ENCODE peak calls at places on chromosomes 12 and 14, in five cellular contexts. H is cardiac fibroblast; G is WTC11; P is activated CD4-positive, alpha-beta T cell treated with anti-CD3 and anti-CD28 coated beads, Interleukin-2, amount 50 U/mL, for 48 hours; U is chondrocyte. W is an unnamed sample.

GRCh38 chr12:87871061-87871460 is 158.1 kb downstream of the C12orf50 start:
- DNase-seq in P (no peak), H (no peak), U (no peak), G (no peak), W (no peak)

GRCh38 chr12:12604790-12605189 is 6.9 kb upstream of the CREBL2 start:
- DNase-seq in G (no peak), U (no peak), P (no peak), H (no peak), W (no peak)

GRCh38 chr14:72699433-72699832 is 194.5 kb downstream of the DPF3 start:
- DNase-seq in P (no peak), G (no peak), H (peak), U (no peak), W (no peak)

GRCh38 chr14:100767003-100767787 is 40.5 kb downstream of the DLK1 start:
- DNase-seq in H (no peak), U (peak), P (no peak), G (no peak), W (no peak)

GRCh38 chr14:23539209-23539866 is 12.2 kb downstream of the ZFHX2 start:
- DNase-seq in H (peak), U (no peak), P (peak), G (peak), W (peak)

GRCh38 chr12:130683811-130684210 is 32.3 kb downstream of the RIMBP2 start:
- DNase-seq in H (no peak), P (no peak), U (no peak), G (no peak), W (no peak)

GRCh38 chr12:114668151-114668891 is 15.7 kb downstream of the TBX3 start:
- DNase-seq in H (peak), G (peak), U (no peak), P (peak), W (peak)

GRCh38 chr12:98653866-98654493 is 8.9 kb downstream of the APAF1 start:
- DNase-seq in P (no peak), H (peak), U (no peak), G (no peak), W (no peak)

GRCh38 chr12:13853471-13853870 is 127.9 kb downstream of the GRIN2B start:
- DNase-seq in H (no peak), G (no peak), U (no peak), P (no peak), W (no peak)

GRCh38 chr14:35687335-35687939 is 121.7 kb downstream of the RALGAPA1 start:
- DNase-seq in P (peak), H (peak), U (no peak), G (peak), W (no peak)

GRCh38 chr12:69284131-69284530 is 44.8 kb downstream of the CPSF6 start:
- DNase-seq in G (peak), H (peak), P (peak), U (no peak), W (peak)

GRCh38 chr12:102631274-102631673 is 150.9 kb upstream of the IGF1 start:
- DNase-seq in G (no peak), H (peak), P (no peak), U (no peak), W (no peak)

GRCh38 chr12:2944401-2945047 is 14.7 kb upstream of the TEAD4 start:
- DNase-seq in H (peak), G (peak), U (no peak), P (peak), W (peak)